ENCODE peak calls at places on chromosome 10, in six cellular contexts. N is astrocyte of the hippocampus; K is activated naive CD8-positive, alpha-beta T cell treated with anti-CD3 and anti-CD28 coated beads, Interleukin-2, amount 50 U/mL, for 24 hours; X is HT-29; O is dermis blood vessel endothelial cell; Q is NCI-H1417 treated with DMSO at 0.1 percent for 48 hours. Z is an unnamed sample.

GRCh38 chr10:43192824-43193223 is 54.6 kb downstream of the CSGALNACT2 start:
- DNase-seq in N (no peak), K (no peak), X (no peak), O (no peak), Q (no peak), Z (no peak)

GRCh38 chr10:3173173-3173878 is 744 bp upstream of the PITRM1 start:
- DNase-seq in N (no peak), K (peak), X (peak), O (no peak), Q (peak), Z (no peak)

GRCh38 chr10:80202934-80203834 is 2.2 kb downstream of the ANXA11 start:
- DNase-seq in N (peak), K (peak), X (peak), O (peak), Q (no peak), Z (peak)

GRCh38 chr10:19333631-19334030 is 285.0 kb downstream of the MALRD1 start:
- DNase-seq in N (peak), K (no peak), X (no peak), O (no peak), Q (no peak), Z (no peak)

GRCh38 chr10:81018898-81019890 is 481.5 kb downstream of the SH2D4B start:
- DNase-seq in N (peak), K (no peak), X (peak), O (peak), Q (no peak), Z (peak)

GRCh38 chr10:22932626-22933370 is 4.9 kb downstream of the ARMC3 start:
- DNase-seq in N (peak), K (no peak), X (no peak), O (no peak), Q (no peak), Z (no peak)

GRCh38 chr10:123742751-123743440 is 76.7 kb downstream of the GPR26 start:
- DNase-seq in N (no peak), K (no peak), X (no peak), O (no peak), Q (no peak), Z (no peak)

GRCh38 chr10:103637855-103638561 is 144.5 kb downstream of the NEURL1 start:
- DNase-seq in N (peak), K (no peak), X (no peak), O (no peak), Q (no peak), Z (peak)

GRCh38 chr10:75616874-75617478 is 185.6 kb downstream of the LRMDA start:
- DNase-seq in N (no peak), K (no peak), X (no peak), O (no peak), Q (no peak), Z (no peak)

GRCh38 chr10:62735464-62736188 is 68.9 kb upstream of the ADO start:
- DNase-seq in N (peak), K (no peak), X (no peak), O (no peak), Q (no peak), Z (peak)

GRCh38 chr10:94416896-94417295 is 14.6 kb downstream of the TBC1D12 start:
- DNase-seq in N (peak), K (no peak), X (no peak), O (no peak), Q (no peak), Z (peak)

GRCh38 chr10:132145521-132146185 is 41.1 kb upstream of the DPYSL4 start:
- DNase-seq in N (no peak), K (no peak), X (no peak), O (no peak), Q (no peak), Z (no peak)

GRCh38 chr10:48476279-48476982 is 128.4 kb downstream of the ARHGAP22 start:
- DNase-seq in N (no peak), K (no peak), X (no peak), O (peak), Q (no peak), Z (no peak)

GRCh38 chr10:28939352-28940157 is 262.2 kb downstream of the BAMBI start:
- DNase-seq in N (peak), K (no peak), X (peak), O (no peak), Q (peak), Z (peak)

GRCh38 chr10:97923057-97923456 is 73.4 kb downstream of the GOLGA7B start:
- DNase-seq in N (no peak), K (no peak), X (no peak), O (no peak), Q (no peak), Z (no peak)

GRCh38 chr10:23512355-23513058 is 73.6 kb downstream of the OTUD1 start:
- DNase-seq in N (no peak), K (no peak), X (peak), O (no peak), Q (no peak), Z (peak)

GRCh38 chr10:131242007-131242406 is 69.5 kb downstream of the TCERG1L start:
- DNase-seq in N (peak), K (peak), X (peak), O (peak), Q (no peak), Z (no peak)

GRCh38 chr10:8297951-8298350 is 243.5 kb downstream of the GATA3 start:
- DNase-seq in N (no peak), K (no peak), X (no peak), O (no peak), Q (no peak), Z (no peak)

GRCh38 chr10:64011871-64012714 is 490.9 kb downstream of the REEP3 start:
- DNase-seq in N (peak), K (no peak), X (no peak), O (no peak), Q (no peak), Z (no peak)

GRCh38 chr10:70891636-70892035 is 3.3 kb upstream of the PCBD1 start:
- DNase-seq in N (no peak), K (no peak), X (no peak), O (peak), Q (no peak), Z (peak)

GRCh38 chr10:81179805-81180452 is 642.2 kb downstream of the SH2D4B start:
- DNase-seq in N (peak), K (no peak), X (peak), O (no peak), Q (no peak), Z (peak)

GRCh38 chr10:110006358-110007170 is 1.2 kb upstream of the ADD3 start:
- DNase-seq in N (peak), K (peak), X (peak), O (peak), Q (no peak), Z (peak)

GRCh38 chr10:101053516-101053915 is 8.3 kb upstream of the KAZALD1 start:
- DNase-seq in N (no peak), K (no peak), X (no peak), O (no peak), Q (no peak), Z (no peak)

GRCh38 chr10:17213646-17214349 is 12.3 kb upstream of the TRDMT1 start:
- DNase-seq in N (peak), K (no peak), X (no peak), O (peak), Q (no peak), Z (peak)

GRCh38 chr10:22713853-22714523 is 390 bp downstream of the PIP4K2A start:
- DNase-seq in N (no peak), K (peak), X (peak), O (peak), Q (no peak), Z (no peak)

GRCh38 chr10:123552760-123553554 is 113.2 kb upstream of the GPR26 start:
- DNase-seq in N (no peak), K (no peak), X (no peak), O (no peak), Q (no peak), Z (no peak)

GRCh38 chr10:102834143-102834542 is 3.1 kb downstream of the CYP17A1 start:
- DNase-seq in N (no peak), K (no peak), X (no peak), O (no peak), Q (no peak), Z (no peak)

GRCh38 chr10:86234102-86234501 is 132.5 kb downstream of the GRID1 start:
- DNase-seq in N (no peak), K (no peak), X (no peak), O (no peak), Q (no peak), Z (no peak)

GRCh38 chr10:80324086-80324485 is 32.5 kb downstream of the DYDC1 start:
- DNase-seq in N (peak), K (no peak), X (no peak), O (peak), Q (no peak), Z (peak)

GRCh38 chr10:114426476-114426875 is 22.2 kb upstream of the AFAP1L2 start:
- DNase-seq in N (no peak), K (no peak), X (no peak), O (peak), Q (no peak), Z (no peak)

Z was measured in astrocyte of the spinal cord.